ENCODE peak calls at places on chromosomes 2 and 18, in five cellular contexts. One of them, this sample, is unnamed.

GRCh38 chr18:74589021-74589420 is 8.6 kb upstream of the ZNF407 start:
- DNase-seq in iris pigment epithelial cell: no peak
- DNase-seq in central memory CD4-positive, alpha-beta T cell: no peak
- DNase-seq in CD8-positive, alpha-beta T cell: no peak
- DNase-seq in spleen: no peak
- DNase-seq in this sample: no peak

GRCh38 chr2:71473346-71474035 is 20.1 kb downstream of the DYSF start:
- DNase-seq in iris pigment epithelial cell: no peak
- DNase-seq in central memory CD4-positive, alpha-beta T cell: no peak
- DNase-seq in CD8-positive, alpha-beta T cell: no peak
- DNase-seq in spleen: peak; percentile 45
- DNase-seq in this sample: no peak

GRCh38 chr2:172106128-172106961 is 3.6 kb upstream of the DLX2 start:
- DNase-seq in iris pigment epithelial cell: no peak
- DNase-seq in central memory CD4-positive, alpha-beta T cell: no peak
- DNase-seq in CD8-positive, alpha-beta T cell: peak; percentile 52
- DNase-seq in spleen: peak; percentile 81
- DNase-seq in this sample: peak; percentile 64

GRCh38 chr2:207871506-207871905 is 101.8 kb upstream of the FZD5 start:
- DNase-seq in iris pigment epithelial cell: peak; percentile 15
- DNase-seq in central memory CD4-positive, alpha-beta T cell: no peak
- DNase-seq in CD8-positive, alpha-beta T cell: no peak
- DNase-seq in spleen: no peak
- DNase-seq in this sample: no peak

GRCh38 chr18:3481696-3482210 is 31.8 kb downstream of the TGIF1 start:
- DNase-seq in iris pigment epithelial cell: peak; percentile 34
- DNase-seq in central memory CD4-positive, alpha-beta T cell: no peak
- DNase-seq in CD8-positive, alpha-beta T cell: peak; percentile 12
- DNase-seq in spleen: no peak
- DNase-seq in this sample: peak; percentile 42

GRCh38 chr2:39696838-39697237 is 31.1 kb downstream of the TMEM178A start:
- DNase-seq in iris pigment epithelial cell: peak; percentile 89
- DNase-seq in central memory CD4-positive, alpha-beta T cell: no peak
- DNase-seq in CD8-positive, alpha-beta T cell: no peak
- DNase-seq in spleen: no peak
- DNase-seq in this sample: no peak

GRCh38 chr2:151947524-151948165 is 119.4 kb upstream of the ARL5A start:
- DNase-seq in iris pigment epithelial cell: peak; percentile 18
- DNase-seq in central memory CD4-positive, alpha-beta T cell: no peak
- DNase-seq in CD8-positive, alpha-beta T cell: no peak
- DNase-seq in spleen: no peak
- DNase-seq in this sample: no peak

GRCh38 chr2:178397002-178397605 is 53.9 kb downstream of the PRKRA start:
- DNase-seq in iris pigment epithelial cell: peak; percentile 40
- DNase-seq in central memory CD4-positive, alpha-beta T cell: peak; percentile 23
- DNase-seq in CD8-positive, alpha-beta T cell: no peak
- DNase-seq in spleen: no peak
- DNase-seq in this sample: peak; percentile 34

GRCh38 chr2:26506279-26506678 is 28.4 kb upstream of the OTOF start:
- DNase-seq in iris pigment epithelial cell: no peak
- DNase-seq in central memory CD4-positive, alpha-beta T cell: no peak
- DNase-seq in CD8-positive, alpha-beta T cell: no peak
- DNase-seq in spleen: peak; percentile 38
- DNase-seq in this sample: no peak

GRCh38 chr2:85668009-85668856 is at the start of gene SFTPB:
- DNase-seq in iris pigment epithelial cell: peak; percentile 41
- DNase-seq in central memory CD4-positive, alpha-beta T cell: no peak
- DNase-seq in CD8-positive, alpha-beta T cell: no peak
- DNase-seq in spleen: no peak
- DNase-seq in this sample: no peak

GRCh38 chr2:236512902-236513433 is 56.7 kb upstream of the ACKR3 start:
- DNase-seq in iris pigment epithelial cell: peak; percentile 53
- DNase-seq in central memory CD4-positive, alpha-beta T cell: peak; percentile 64
- DNase-seq in CD8-positive, alpha-beta T cell: peak; percentile 70
- DNase-seq in spleen: peak; percentile 89
- DNase-seq in this sample: peak; percentile 68

GRCh38 chr2:231318436-231318835 is 77.1 kb upstream of the B3GNT7 start:
- DNase-seq in iris pigment epithelial cell: no peak
- DNase-seq in central memory CD4-positive, alpha-beta T cell: no peak
- DNase-seq in CD8-positive, alpha-beta T cell: no peak
- DNase-seq in spleen: no peak
- DNase-seq in this sample: no peak

GRCh38 chr2:30178618-30179404 is 32.0 kb downstream of the YPEL5 start:
- DNase-seq in iris pigment epithelial cell: peak; percentile 67
- DNase-seq in central memory CD4-positive, alpha-beta T cell: no peak
- DNase-seq in CD8-positive, alpha-beta T cell: no peak
- DNase-seq in spleen: no peak
- DNase-seq in this sample: no peak

GRCh38 chr2:233240897-233241296 is 10.6 kb upstream of the ATG16L1 start:
- DNase-seq in iris pigment epithelial cell: no peak
- DNase-seq in central memory CD4-positive, alpha-beta T cell: peak; percentile 46
- DNase-seq in CD8-positive, alpha-beta T cell: no peak
- DNase-seq in spleen: no peak
- DNase-seq in this sample: no peak

GRCh38 chr2:24816884-24817283 is 23.7 kb downstream of the CENPO start:
- DNase-seq in iris pigment epithelial cell: peak; percentile 93
- DNase-seq in central memory CD4-positive, alpha-beta T cell: no peak
- DNase-seq in CD8-positive, alpha-beta T cell: no peak
- DNase-seq in spleen: no peak
- DNase-seq in this sample: no peak

GRCh38 chr18:57780318-57781127 is 22.6 kb downstream of the ATP8B1 start:
- DNase-seq in iris pigment epithelial cell: peak; percentile 88
- DNase-seq in central memory CD4-positive, alpha-beta T cell: no peak
- DNase-seq in CD8-positive, alpha-beta T cell: no peak
- DNase-seq in spleen: no peak
- DNase-seq in this sample: peak; percentile 45

GRCh38 chr2:233354971-233355574 is 779 bp downstream of the DGKD start:
- DNase-seq in iris pigment epithelial cell: peak; percentile 26
- DNase-seq in central memory CD4-positive, alpha-beta T cell: no peak
- DNase-seq in CD8-positive, alpha-beta T cell: peak; percentile 25
- DNase-seq in spleen: peak; percentile 88
- DNase-seq in this sample: peak; percentile 38

GRCh38 chr2:69054431-69054830 is 41.5 kb downstream of the ANTXR1 start:
- DNase-seq in iris pigment epithelial cell: peak; percentile 42
- DNase-seq in central memory CD4-positive, alpha-beta T cell: no peak
- DNase-seq in CD8-positive, alpha-beta T cell: no peak
- DNase-seq in spleen: no peak
- DNase-seq in this sample: peak; percentile 36

GRCh38 chr2:119468154-119468955 is 36.7 kb downstream of the TMEM37 start:
- DNase-seq in iris pigment epithelial cell: peak; percentile 48
- DNase-seq in central memory CD4-positive, alpha-beta T cell: no peak
- DNase-seq in CD8-positive, alpha-beta T cell: no peak
- DNase-seq in spleen: no peak
- DNase-seq in this sample: no peak

GRCh38 chr2:207066166-207066565 is 99.6 kb downstream of the KLF7 start:
- DNase-seq in iris pigment epithelial cell: no peak
- DNase-seq in central memory CD4-positive, alpha-beta T cell: no peak
- DNase-seq in CD8-positive, alpha-beta T cell: no peak
- DNase-seq in spleen: no peak
- DNase-seq in this sample: no peak

GRCh38 chr2:60958800-60959199 is 58.7 kb upstream of the PEX13 start:
- DNase-seq in iris pigment epithelial cell: peak; percentile 84
- DNase-seq in central memory CD4-positive, alpha-beta T cell: no peak
- DNase-seq in CD8-positive, alpha-beta T cell: no peak
- DNase-seq in spleen: no peak
- DNase-seq in this sample: no peak

GRCh38 chr2:85523906-85524566 is 14.9 kb upstream of the MAT2A start:
- DNase-seq in iris pigment epithelial cell: peak; percentile 34
- DNase-seq in central memory CD4-positive, alpha-beta T cell: no peak
- DNase-seq in CD8-positive, alpha-beta T cell: no peak
- DNase-seq in spleen: peak; percentile 16
- DNase-seq in this sample: no peak

GRCh38 chr2:41717883-41718282 is 329.9 kb upstream of the PKDCC start:
- DNase-seq in iris pigment epithelial cell: peak; percentile 39
- DNase-seq in central memory CD4-positive, alpha-beta T cell: no peak
- DNase-seq in CD8-positive, alpha-beta T cell: no peak
- DNase-seq in spleen: no peak
- DNase-seq in this sample: no peak

GRCh38 chr2:75290600-75291140 is 91.3 kb upstream of the TACR1 start:
- DNase-seq in iris pigment epithelial cell: no peak
- DNase-seq in central memory CD4-positive, alpha-beta T cell: no peak
- DNase-seq in CD8-positive, alpha-beta T cell: no peak
- DNase-seq in spleen: no peak
- DNase-seq in this sample: no peak

GRCh38 chr18:79921984-79922965 is 29.2 kb downstream of the SLC66A2 start:
- DNase-seq in iris pigment epithelial cell: no peak
- DNase-seq in central memory CD4-positive, alpha-beta T cell: no peak
- DNase-seq in CD8-positive, alpha-beta T cell: no peak
- DNase-seq in spleen: peak; percentile 27
- DNase-seq in this sample: no peak

GRCh38 chr2:189848276-189848675 is 64.0 kb downstream of the PMS1 start:
- DNase-seq in iris pigment epithelial cell: no peak
- DNase-seq in central memory CD4-positive, alpha-beta T cell: no peak
- DNase-seq in CD8-positive, alpha-beta T cell: no peak
- DNase-seq in spleen: no peak
- DNase-seq in this sample: no peak

GRCh38 chr2:34570266-34570872 is 971.3 kb upstream of the FAM98A start:
- DNase-seq in iris pigment epithelial cell: peak; percentile 0
- DNase-seq in central memory CD4-positive, alpha-beta T cell: no peak
- DNase-seq in CD8-positive, alpha-beta T cell: no peak
- DNase-seq in spleen: no peak
- DNase-seq in this sample: no peak

GRCh38 chr2:226215902-226216503 is 583.6 kb downstream of the IRS1 start:
- DNase-seq in iris pigment epithelial cell: peak; percentile 71
- DNase-seq in central memory CD4-positive, alpha-beta T cell: peak; percentile 44
- DNase-seq in CD8-positive, alpha-beta T cell: peak; percentile 47
- DNase-seq in spleen: no peak
- DNase-seq in this sample: peak; percentile 19

GRCh38 chr2:83067947-83068346 is 1391.1 kb downstream of the SUCLG1 start:
- DNase-seq in iris pigment epithelial cell: no peak
- DNase-seq in central memory CD4-positive, alpha-beta T cell: no peak
- DNase-seq in CD8-positive, alpha-beta T cell: no peak
- DNase-seq in spleen: no peak
- DNase-seq in this sample: no peak

GRCh38 chr2:71614976-71615768 is 161.8 kb downstream of the DYSF start:
- DNase-seq in iris pigment epithelial cell: peak; percentile 17
- DNase-seq in central memory CD4-positive, alpha-beta T cell: no peak
- DNase-seq in CD8-positive, alpha-beta T cell: no peak
- DNase-seq in spleen: no peak
- DNase-seq in this sample: no peak

GRCh38 chr18:59087391-59087790 is 52.3 kb upstream of the SEC11C start:
- DNase-seq in iris pigment epithelial cell: no peak
- DNase-seq in central memory CD4-positive, alpha-beta T cell: peak; percentile 50
- DNase-seq in CD8-positive, alpha-beta T cell: no peak
- DNase-seq in spleen: no peak
- DNase-seq in this sample: no peak

GRCh38 chr2:236360486-236360885 is 96.3 kb upstream of the ASB18 start:
- DNase-seq in iris pigment epithelial cell: peak; percentile 3
- DNase-seq in central memory CD4-positive, alpha-beta T cell: no peak
- DNase-seq in CD8-positive, alpha-beta T cell: no peak
- DNase-seq in spleen: no peak
- DNase-seq in this sample: no peak

GRCh38 chr2:28621172-28622100 is 125.6 kb downstream of the PLB1 start:
- DNase-seq in iris pigment epithelial cell: peak; percentile 99
- DNase-seq in central memory CD4-positive, alpha-beta T cell: peak; percentile 95
- DNase-seq in CD8-positive, alpha-beta T cell: peak; percentile 78
- DNase-seq in spleen: peak; percentile 86
- DNase-seq in this sample: no peak

GRCh38 chr18:48782381-48782841 is 168.4 kb downstream of the SMAD7 start:
- DNase-seq in iris pigment epithelial cell: no peak
- DNase-seq in central memory CD4-positive, alpha-beta T cell: no peak
- DNase-seq in CD8-positive, alpha-beta T cell: no peak
- DNase-seq in spleen: no peak
- DNase-seq in this sample: no peak

GRCh38 chr2:202758638-202759037 is 112.9 kb downstream of the ICA1L start:
- DNase-seq in iris pigment epithelial cell: peak; percentile 18
- DNase-seq in central memory CD4-positive, alpha-beta T cell: no peak
- DNase-seq in CD8-positive, alpha-beta T cell: no peak
- DNase-seq in spleen: no peak
- DNase-seq in this sample: no peak

GRCh38 chr2:72148975-72149555 is 1.4 kb upstream of the CYP26B1 start:
- DNase-seq in iris pigment epithelial cell: peak; percentile 56
- DNase-seq in central memory CD4-positive, alpha-beta T cell: no peak
- DNase-seq in CD8-positive, alpha-beta T cell: no peak
- DNase-seq in spleen: peak; percentile 79
- DNase-seq in this sample: peak; percentile 63

GRCh38 chr2:237128026-237128703 is 42.5 kb downstream of the COPS8 start:
- DNase-seq in iris pigment epithelial cell: peak; percentile 100
- DNase-seq in central memory CD4-positive, alpha-beta T cell: no peak
- DNase-seq in CD8-positive, alpha-beta T cell: no peak
- DNase-seq in spleen: no peak
- DNase-seq in this sample: no peak

GRCh38 chr18:28581503-28582169 is 404.7 kb upstream of the CDH2 start:
- DNase-seq in iris pigment epithelial cell: no peak
- DNase-seq in central memory CD4-positive, alpha-beta T cell: no peak
- DNase-seq in CD8-positive, alpha-beta T cell: no peak
- DNase-seq in spleen: no peak
- DNase-seq in this sample: no peak

GRCh38 chr2:235692671-235693171 is 198.9 kb downstream of the AGAP1 start:
- DNase-seq in iris pigment epithelial cell: no peak
- DNase-seq in central memory CD4-positive, alpha-beta T cell: no peak
- DNase-seq in CD8-positive, alpha-beta T cell: no peak
- DNase-seq in spleen: peak; percentile 64
- DNase-seq in this sample: no peak

GRCh38 chr2:74982581-74982980 is 24.1 kb downstream of the POLE4 start:
- DNase-seq in iris pigment epithelial cell: peak; percentile 6
- DNase-seq in central memory CD4-positive, alpha-beta T cell: no peak
- DNase-seq in CD8-positive, alpha-beta T cell: no peak
- DNase-seq in spleen: no peak
- DNase-seq in this sample: peak; percentile 32

This sample was measured in GM13977.